ENCODE peak calls at places on chromosomes 12 and 14, in four cellular contexts. One of them, this sample, is unnamed.

GRCh38 chr12:48542300-48542928 is 17.0 kb downstream of the OR8S1 start:
- DNase-seq in NCI-H446: peak
- DNase-seq in uterus: no peak
- DNase-seq in ELF-1: peak
- DNase-seq in this sample: peak

GRCh38 chr12:95882080-95882479 is 23.3 kb downstream of the SNRPF start:
- DNase-seq in NCI-H446: no peak
- DNase-seq in uterus: no peak
- DNase-seq in ELF-1: no peak
- DNase-seq in this sample: no peak

GRCh38 chr14:68469208-68469713 is 323.6 kb downstream of the ZFP36L1 start:
- DNase-seq in NCI-H446: no peak
- DNase-seq in uterus: no peak
- DNase-seq in ELF-1: no peak
- DNase-seq in this sample: no peak

GRCh38 chr14:68309631-68310030 is 483.2 kb downstream of the ZFP36L1 start:
- DNase-seq in NCI-H446: no peak
- DNase-seq in uterus: no peak
- DNase-seq in ELF-1: no peak
- DNase-seq in this sample: no peak

GRCh38 chr14:95069547-95069946 is 87.8 kb downstream of the DICER1 start:
- DNase-seq in NCI-H446: no peak
- DNase-seq in uterus: no peak
- DNase-seq in ELF-1: no peak
- DNase-seq in this sample: no peak

GRCh38 chr12:3614806-3615466 is 123.9 kb downstream of the PRMT8 start:
- DNase-seq in NCI-H446: no peak
- DNase-seq in uterus: no peak
- DNase-seq in ELF-1: peak
- DNase-seq in this sample: no peak

GRCh38 chr12:28023156-28023887 is 50.8 kb upstream of the PTHLH start:
- DNase-seq in NCI-H446: no peak
- DNase-seq in uterus: no peak
- DNase-seq in ELF-1: no peak
- DNase-seq in this sample: no peak

GRCh38 chr12:77152623-77153193 is 87.3 kb upstream of the E2F7 start:
- DNase-seq in NCI-H446: no peak
- DNase-seq in uterus: no peak
- DNase-seq in ELF-1: peak
- DNase-seq in this sample: peak

GRCh38 chr14:104973215-104974145 is 4.7 kb downstream of the AHNAK2 start:
- DNase-seq in NCI-H446: peak
- DNase-seq in uterus: peak
- DNase-seq in ELF-1: peak
- DNase-seq in this sample: no peak

GRCh38 chr12:74849801-74850200 is 312.2 kb downstream of the ATXN7L3B start:
- DNase-seq in NCI-H446: no peak
- DNase-seq in uterus: no peak
- DNase-seq in ELF-1: no peak
- DNase-seq in this sample: no peak

GRCh38 chr12:124940393-124941169 is 26.1 kb upstream of the UBC start:
- DNase-seq in NCI-H446: no peak
- DNase-seq in uterus: peak
- DNase-seq in ELF-1: peak
- DNase-seq in this sample: peak

GRCh38 chr14:89252887-89253532 is 164.0 kb downstream of the FOXN3 start:
- DNase-seq in NCI-H446: peak
- DNase-seq in uterus: no peak
- DNase-seq in ELF-1: peak
- DNase-seq in this sample: no peak

GRCh38 chr12:26614217-26614616 is 218.8 kb downstream of the ITPR2 start:
- DNase-seq in NCI-H446: no peak
- DNase-seq in uterus: peak
- DNase-seq in ELF-1: peak
- DNase-seq in this sample: no peak

GRCh38 chr12:109736552-109737108 is 23.0 kb downstream of the FAM222A start:
- DNase-seq in NCI-H446: no peak
- DNase-seq in uterus: no peak
- DNase-seq in ELF-1: peak
- DNase-seq in this sample: no peak

GRCh38 chr12:3117628-3118027 is 40.4 kb downstream of the TSPAN9 start:
- DNase-seq in NCI-H446: no peak
- DNase-seq in uterus: no peak
- DNase-seq in ELF-1: no peak
- DNase-seq in this sample: no peak

GRCh38 chr12:42612258-42612608 is 22.7 kb upstream of the PRICKLE1 start:
- DNase-seq in NCI-H446: no peak
- DNase-seq in uterus: no peak
- DNase-seq in ELF-1: no peak
- DNase-seq in this sample: no peak

GRCh38 chr14:69716483-69717187 is 50.3 kb upstream of the SRSF5 start:
- DNase-seq in NCI-H446: no peak
- DNase-seq in uterus: no peak
- DNase-seq in ELF-1: no peak
- DNase-seq in this sample: no peak

GRCh38 chr12:30965613-30965985 is 39.1 kb downstream of the TSPAN11 start:
- DNase-seq in NCI-H446: no peak
- DNase-seq in uterus: no peak
- DNase-seq in ELF-1: peak
- DNase-seq in this sample: peak

GRCh38 chr14:80992580-80992979 is 37.2 kb downstream of the TSHR start:
- DNase-seq in NCI-H446: no peak
- DNase-seq in uterus: no peak
- DNase-seq in ELF-1: no peak
- DNase-seq in this sample: no peak

GRCh38 chr12:48680861-48681260 is 1.2 kb downstream of the KANSL2 start:
- DNase-seq in NCI-H446: no peak
- DNase-seq in uterus: no peak
- DNase-seq in ELF-1: peak
- DNase-seq in this sample: no peak

GRCh38 chr12:57241556-57242310 is 9.3 kb downstream of the STAC3 start:
- DNase-seq in NCI-H446: no peak
- DNase-seq in uterus: no peak
- DNase-seq in ELF-1: no peak
- DNase-seq in this sample: no peak

GRCh38 chr12:79298511-79298910 is 392.3 kb downstream of the PAWR start:
- DNase-seq in NCI-H446: no peak
- DNase-seq in uterus: no peak
- DNase-seq in ELF-1: no peak
- DNase-seq in this sample: no peak

GRCh38 chr12:126708492-126708896 is 1558.5 kb upstream of the TMEM132C start:
- DNase-seq in NCI-H446: no peak
- DNase-seq in uterus: no peak
- DNase-seq in ELF-1: no peak
- DNase-seq in this sample: no peak

GRCh38 chr12:67070307-67070600 is 198.9 kb upstream of the CAND1 start:
- DNase-seq in NCI-H446: no peak
- DNase-seq in uterus: no peak
- DNase-seq in ELF-1: peak
- DNase-seq in this sample: no peak

GRCh38 chr14:20379743-20380142 is 33.6 kb downstream of the TEP1 start:
- DNase-seq in NCI-H446: no peak
- DNase-seq in uterus: no peak
- DNase-seq in ELF-1: no peak
- DNase-seq in this sample: no peak

GRCh38 chr14:62179367-62180018 is 417.3 kb downstream of the SNAPC1 start:
- DNase-seq in NCI-H446: peak
- DNase-seq in uterus: peak
- DNase-seq in ELF-1: peak
- DNase-seq in this sample: peak